ENCODE peak calls at places on chromosomes 12 and 14, in nine cellular contexts. G is astrocyte of the hippocampus; Z is A549; N is central memory CD4-positive, alpha-beta T cell; I is C1 segment of cervical spinal cord; K is left ventricle myocardium superior; E is iris pigment epithelial cell; R is endothelial cell; B is HT1080. H is an unnamed sample.

GRCh38 chr14:69107407-69108003 is 45.4 kb downstream of the DCAF5 start:
- DNase-seq in G (peak), Z (peak), N (peak), I (no peak), K (no peak), E (peak), R (peak), B (peak), H (no peak)

GRCh38 chr12:152440-152839 is 61.5 kb downstream of the SLC6A12 start:
- DNase-seq in G (no peak), Z (no peak), N (no peak), I (no peak), K (no peak), E (peak), R (no peak), B (no peak), H (no peak)

GRCh38 chr14:32121536-32121935 is 44.4 kb downstream of the ARHGAP5 start:
- DNase-seq in G (no peak), Z (no peak), N (no peak), I (no peak), K (no peak), E (no peak), R (no peak), B (no peak), H (no peak)

GRCh38 chr12:113432976-113433375 is 10.8 kb downstream of the SDSL start:
- DNase-seq in G (peak), Z (no peak), N (no peak), I (no peak), K (no peak), E (no peak), R (no peak), B (no peak), H (no peak)

GRCh38 chr12:92074889-92075288 is 70.8 kb downstream of the BTG1 start:
- DNase-seq in G (no peak), Z (no peak), N (no peak), I (no peak), K (no peak), E (no peak), R (no peak), B (no peak), H (no peak)

GRCh38 chr12:120845696-120846095 is 58.5 kb downstream of the SPPL3 start:
- DNase-seq in G (no peak), Z (no peak), N (no peak), I (no peak), K (no peak), E (no peak), R (no peak), B (no peak), H (no peak)

GRCh38 chr12:48039151-48039550 is 34.9 kb upstream of the COL2A1 start:
- DNase-seq in G (no peak), Z (no peak), N (no peak), I (no peak), K (no peak), E (no peak), R (no peak), B (no peak), H (no peak)

GRCh38 chr14:56211124-56211523 is 92.9 kb downstream of the PELI2 start:
- DNase-seq in G (no peak), Z (no peak), N (no peak), I (no peak), K (no peak), E (no peak), R (no peak), B (no peak), H (no peak)

GRCh38 chr12:122845865-122846621 is 10.8 kb downstream of the HIP1R start:
- DNase-seq in G (no peak), Z (no peak), N (no peak), I (no peak), K (no peak), E (no peak), R (no peak), B (no peak), H (peak)

GRCh38 chr12:23066095-23066494 is 441.1 kb downstream of the ETNK1 start:
- DNase-seq in G (peak), Z (no peak), N (no peak), I (no peak), K (no peak), E (peak), R (no peak), B (no peak), H (no peak)

GRCh38 chr12:106248849-106249371 is 1.1 kb upstream of the CKAP4 start:
- DNase-seq in G (peak), Z (no peak), N (peak), I (no peak), K (peak), E (peak), R (no peak), B (peak), H (peak)

GRCh38 chr12:91250273-91250672 is 67.7 kb upstream of the DCN start:
- DNase-seq in G (no peak), Z (no peak), N (no peak), I (no peak), K (no peak), E (peak), R (no peak), B (no peak), H (no peak)

GRCh38 chr12:25712169-25712568 is 159.1 kb upstream of the LMNTD1 start:
- DNase-seq in G (no peak), Z (no peak), N (no peak), I (no peak), K (no peak), E (peak), R (no peak), B (no peak), H (no peak)